ENCODE peak calls at places on chromosomes 16 and 17, in nine cellular contexts. I is naive thymus-derived CD8-positive, alpha-beta T cell; J is WTC11; K is stimulated activated CD4-positive, alpha-beta T cell treated with anti-CD3 and anti-CD28 coated beads, Interleukin-15, amount 100 ng/mL, for 1 hour; Z is H54; P is thoracic aorta; E is activated CD4-positive, alpha-beta memory T cell treated with anti-CD3 and anti-CD28 coated beads for 36 hours; L is stimulated activated CD8-positive, alpha-beta memory T cell treated with anti-CD3 and anti-CD28 coated beads, Interleukin-12 subunit alpha, Interleukin-12 subunit beta, amount 100 ng/mL, for 4 hours; F is AG10803. O is an unnamed sample.

GRCh38 chr16:81831722-81832126 is 52.6 kb downstream of the PLCG2 start:
- DNase-seq in J (peak; percentile 32), E (peak; percentile 69), I (peak; percentile 5), Z (no peak), L (peak; percentile 50), K (no peak), P (no peak), F (peak; percentile 12), O (no peak)

GRCh38 chr16:10213748-10214147 is 31.5 kb upstream of the GRIN2A start:
- DNase-seq in J (no peak), P (no peak), I (no peak), F (no peak), Z (no peak), K (no peak), E (no peak), L (no peak), O (no peak)

GRCh38 chr16:30659507-30660423 is 1.5 kb downstream of the FBRS start:
- DNase-seq in J (no peak), F (peak; percentile 28), Z (no peak), P (no peak), I (peak; percentile 36), L (peak; percentile 39), E (peak; percentile 52), K (peak; percentile 40), O (no peak)

GRCh38 chr16:50154369-50154947 is 1.4 kb downstream of the TENT4B start:
- DNase-seq in Z (no peak), K (no peak), I (no peak), P (no peak), J (no peak), L (no peak), E (peak; percentile 29), F (peak; percentile 9), O (no peak)

GRCh38 chr17:81064746-81065475 is 30.0 kb downstream of the BAIAP2 start:
- DNase-seq in K (no peak), I (no peak), L (no peak), J (no peak), Z (no peak), P (no peak), F (peak; percentile 58), E (no peak), O (no peak)

GRCh38 chr17:73189417-73190099 is 3.3 kb upstream of the COG1 start:
- DNase-seq in K (no peak), F (peak; percentile 53), Z (peak; percentile 92), P (no peak), I (no peak), E (no peak), J (peak; percentile 50), L (no peak), O (no peak)

GRCh38 chr17:60390881-60391418 is 983 bp downstream of the USP32 start:
- DNase-seq in P (no peak), J (no peak), Z (no peak), K (no peak), I (peak; percentile 2), L (no peak), E (peak; percentile 42), F (peak; percentile 58), O (no peak)

GRCh38 chr17:54992797-54993639 is 24.5 kb downstream of the STXBP4 start:
- DNase-seq in E (no peak), L (no peak), J (no peak), I (peak; percentile 6), K (no peak), F (peak; percentile 57), Z (peak; percentile 12), P (no peak), O (no peak)

GRCh38 chr16:81623365-81624102 is 155.6 kb upstream of the PLCG2 start:
- DNase-seq in K (peak; percentile 15), L (peak; percentile 39), F (peak; percentile 54), P (no peak), E (peak; percentile 73), Z (no peak), J (peak; percentile 50), I (peak; percentile 27), O (no peak)

GRCh38 chr17:44981221-44981968 is 13.3 kb upstream of the C1QL1 start:
- DNase-seq in F (peak; percentile 13), K (no peak), P (no peak), E (peak; percentile 44), J (no peak), L (no peak), Z (peak; percentile 80), I (no peak), O (peak; percentile 11)

GRCh38 chr16:89099905-89100304 is 6.3 kb downstream of the ACSF3 start:
- DNase-seq in P (no peak), K (no peak), I (no peak), J (no peak), E (peak; percentile 37), L (no peak), Z (no peak), F (peak; percentile 49), O (no peak)

GRCh38 chr16:86470964-86471363 is 39.4 kb upstream of the FOXF1 start:
- DNase-seq in E (no peak), L (no peak), Z (no peak), J (no peak), I (no peak), F (no peak), P (no peak), K (no peak), O (no peak)

GRCh38 chr16:71338193-71338592 is 20.3 kb upstream of the CALB2 start:
- DNase-seq in F (no peak), E (no peak), Z (peak; percentile 76), L (no peak), I (no peak), K (no peak), J (no peak), P (no peak), O (no peak)

GRCh38 chr16:66856801-66857200 is 12.6 kb downstream of the CA7 start:
- DNase-seq in I (no peak), J (no peak), E (no peak), L (no peak), F (no peak), Z (no peak), P (no peak), K (no peak), O (no peak)

GRCh38 chr16:82603784-82604411 is 22.9 kb upstream of the CDH13 start:
- DNase-seq in E (peak; percentile 15), L (no peak), P (no peak), K (no peak), I (no peak), J (peak; percentile 59), F (peak; percentile 72), Z (no peak), O (no peak)

GRCh38 chr16:85663891-85664321 is 24.8 kb downstream of the GINS2 start:
- DNase-seq in F (no peak), I (no peak), Z (no peak), P (no peak), L (no peak), E (no peak), J (no peak), K (no peak), O (no peak)

GRCh38 chr16:58348986-58349385 is 43.3 kb upstream of the GINS3 start:
- DNase-seq in P (no peak), I (no peak), F (no peak), J (no peak), Z (no peak), K (no peak), L (no peak), E (no peak), O (no peak)

GRCh38 chr16:1279945-1280589 is 24.2 kb downstream of the TPSD1 start:
- DNase-seq in E (no peak), F (no peak), K (no peak), I (no peak), Z (no peak), L (no peak), J (no peak), P (no peak), O (no peak)

GRCh38 chr16:54193656-54194007 is 93.0 kb downstream of the IRX3 start:
- DNase-seq in L (no peak), J (peak; percentile 90), I (no peak), Z (peak; percentile 77), P (peak; percentile 33), F (peak; percentile 67), K (no peak), E (peak; percentile 62), O (peak; percentile 67)

GRCh38 chr16:8863594-8864424 is 5.0 kb downstream of the CARHSP1 start:
- DNase-seq in J (peak; percentile 45), E (no peak), K (no peak), Z (no peak), L (no peak), I (no peak), P (no peak), F (no peak), O (no peak)

GRCh38 chr17:43860927-43861622 is 14.1 kb downstream of the CD300LG start:
- DNase-seq in L (no peak), J (no peak), K (no peak), E (no peak), P (peak; percentile 35), F (no peak), I (no peak), Z (no peak), O (no peak)

GRCh38 chr16:53220585-53220984 is 165.8 kb downstream of the CHD9 start:
- DNase-seq in L (no peak), F (peak; percentile 45), K (no peak), I (peak; percentile 11), J (no peak), Z (no peak), P (no peak), E (no peak), O (no peak)

GRCh38 chr17:58640202-58640601 is 51.6 kb downstream of the TEX14 start:
- DNase-seq in L (no peak), F (no peak), E (no peak), P (no peak), I (no peak), Z (no peak), J (no peak), K (no peak), O (no peak)

GRCh38 chr16:50165473-50165872 is 12.4 kb downstream of the TENT4B start:
- DNase-seq in I (no peak), E (no peak), L (no peak), K (no peak), J (no peak), P (no peak), F (no peak), Z (no peak), O (no peak)

GRCh38 chr16:71622088-71622487 is 3.9 kb upstream of the MARVELD3 start:
- DNase-seq in K (no peak), J (no peak), I (no peak), E (no peak), P (no peak), F (no peak), L (no peak), Z (no peak), O (no peak)

GRCh38 chr17:65236321-65236720 is 99.2 kb downstream of the RGS9 start:
- DNase-seq in J (no peak), K (no peak), F (no peak), I (no peak), L (no peak), E (no peak), P (no peak), Z (no peak), O (no peak)

GRCh38 chr16:31695667-31696066 is 168.0 kb downstream of the AHSP start:
- DNase-seq in P (no peak), Z (no peak), F (no peak), I (peak; percentile 80), J (no peak), L (no peak), E (peak; percentile 65), K (no peak), O (no peak)

GRCh38 chr17:77375917-77376651 is 235.3 kb downstream of the SEC14L1 start:
- DNase-seq in K (peak; percentile 45), J (no peak), Z (no peak), P (no peak), F (peak; percentile 82), L (no peak), I (peak; percentile 67), E (peak; percentile 89), O (no peak)

GRCh38 chr16:88611220-88611821 is 27.1 kb upstream of the IL17C start:
- DNase-seq in L (no peak), K (no peak), J (peak; percentile 68), E (no peak), P (no peak), I (no peak), F (no peak), Z (no peak), O (no peak)